ENCODE peak calls at places on chromosomes 12 and 14, in nine cellular contexts. O is mammary epithelial cell, S is MM.1S, K is RWPE1, E is uterus, P is H9, G is PC-3, B is endodermal cell, V is left ventricle myocardium inferior. F is an unnamed sample.

GRCh38 chr14:39050389-39050788 is 52.6 kb downstream of the SEC23A start:
- DNase-seq in O (peak; percentile 88), S (no peak), K (peak; percentile 48), E (no peak), P (no peak), G (peak; percentile 73), B (no peak), V (no peak), F (peak; percentile 10)

GRCh38 chr12:51269174-51270066 is 795 bp downstream of the SMAGP start:
- DNase-seq in O (peak; percentile 64), S (peak; percentile 25), K (peak; percentile 56), E (no peak), P (peak; percentile 90), G (peak; percentile 65), B (peak; percentile 97), V (peak; percentile 27), F (no peak)

GRCh38 chr12:65959452-65959851 is 135.2 kb downstream of the HMGA2 start:
- DNase-seq in O (no peak), S (no peak), K (no peak), E (no peak), P (no peak), G (no peak), B (no peak), V (no peak), F (no peak)

GRCh38 chr12:32995623-32996022 is 99.0 kb upstream of the PKP2 start:
- DNase-seq in O (peak; percentile 54), S (no peak), K (peak; percentile 20), E (no peak), P (no peak), G (peak; percentile 45), B (no peak), V (no peak), F (no peak)

GRCh38 chr12:49959570-49960473 is 1.9 kb upstream of the AQP5 start:
- DNase-seq in O (peak; percentile 58), S (no peak), K (peak; percentile 69), E (no peak), P (peak; percentile 86), G (peak; percentile 80), B (peak; percentile 86), V (no peak), F (no peak)

GRCh38 chr14:75184447-75184846 is 8.0 kb upstream of the TMED10 start:
- DNase-seq in O (peak; percentile 16), S (no peak), K (no peak), E (no peak), P (no peak), G (peak; percentile 45), B (no peak), V (no peak), F (no peak)

GRCh38 chr12:122870867-122871664 is 24.9 kb downstream of the VPS37B start:
- DNase-seq in O (no peak), S (no peak), K (no peak), E (no peak), P (no peak), G (no peak), B (peak; percentile 53), V (no peak), F (no peak)

GRCh38 chr12:72228424-72228823 is 43.7 kb upstream of the TRHDE start:
- DNase-seq in O (no peak), S (no peak), K (no peak), E (no peak), P (no peak), G (no peak), B (no peak), V (no peak), F (no peak)

GRCh38 chr12:65330341-65330740 is 51.9 kb downstream of the MSRB3 start:
- DNase-seq in O (no peak), S (no peak), K (no peak), E (no peak), P (no peak), G (no peak), B (no peak), V (no peak), F (peak; percentile 21)

GRCh38 chr12:27542628-27543027 is 18.6 kb downstream of the PPFIBP1 start:
- DNase-seq in O (peak; percentile 92), S (no peak), K (peak; percentile 67), E (no peak), P (no peak), G (no peak), B (no peak), V (no peak), F (peak; percentile 87)

GRCh38 chr14:91152499-91152898 is 38.6 kb downstream of the DGLUCY start:
- DNase-seq in O (no peak), S (no peak), K (no peak), E (no peak), P (no peak), G (no peak), B (no peak), V (no peak), F (no peak)

GRCh38 chr14:65255583-65256443 is 153.5 kb upstream of the MAX start:
- DNase-seq in O (peak; percentile 84), S (no peak), K (peak; percentile 49), E (no peak), P (peak; percentile 96), G (peak; percentile 95), B (peak; percentile 95), V (no peak), F (no peak)

GRCh38 chr14:52922656-52923055 is 28.2 kb downstream of the FERMT2 start:
- DNase-seq in O (peak; percentile 61), S (no peak), K (no peak), E (no peak), P (no peak), G (peak; percentile 84), B (no peak), V (no peak), F (no peak)

GRCh38 chr14:104870368-104871144 is 5.5 kb downstream of the CEP170B start:
- DNase-seq in O (no peak), S (no peak), K (no peak), E (no peak), P (peak; percentile 61), G (peak; percentile 20), B (peak; percentile 84), V (peak; percentile 16), F (no peak)

GRCh38 chr14:38199768-38200167 is 7.9 kb upstream of the SSTR1 start:
- DNase-seq in O (no peak), S (no peak), K (peak; percentile 24), E (no peak), P (no peak), G (peak; percentile 59), B (no peak), V (no peak), F (no peak)

GRCh38 chr12:44240186-44240585 is 404.3 kb downstream of the TMEM117 start:
- DNase-seq in O (no peak), S (no peak), K (no peak), E (no peak), P (no peak), G (no peak), B (no peak), V (no peak), F (no peak)
- H3K27ac ChIP-seq in O (no peak overlapping the region), S (no peak overlapping the region), K (no peak overlapping the region), E (no peak overlapping the region), P (no peak overlapping the region), G (no peak overlapping the region), B (no peak overlapping the region), V (no peak overlapping the region), F (no peak overlapping the region)

GRCh38 chr12:116631619-116632018 is 72.4 kb downstream of the MAP1LC3B2 start:
- DNase-seq in O (peak; percentile 11), S (no peak), K (peak; percentile 31), E (no peak), P (no peak), G (peak; percentile 32), B (no peak), V (no peak), F (no peak)

GRCh38 chr12:116630762-116631161 is 71.6 kb downstream of the MAP1LC3B2 start:
- DNase-seq in O (no peak), S (no peak), K (no peak), E (no peak), P (no peak), G (no peak), B (no peak), V (no peak), F (no peak)

GRCh38 chr12:116628989-116629388 is 69.8 kb downstream of the MAP1LC3B2 start:
- DNase-seq in O (no peak), S (no peak), K (no peak), E (no peak), P (no peak), G (no peak), B (no peak), V (no peak), F (no peak)

GRCh38 chr12:116628450-116628793 is 69.2 kb downstream of the MAP1LC3B2 start:
- DNase-seq in O (no peak), S (no peak), K (no peak), E (no peak), P (no peak), G (no peak), B (no peak), V (no peak), F (no peak)

GRCh38 chr12:116629451-116629850 is 70.3 kb downstream of the MAP1LC3B2 start:
- DNase-seq in O (no peak), S (no peak), K (no peak), E (no peak), P (no peak), G (no peak), B (no peak), V (no peak), F (no peak)
- TF ChIP-seq CTCF in O (no peak), S (no peak), K (no peak), E (no peak), P (no peak), G (no peak), B (no peak), V (no peak), F (no peak)

GRCh38 chr12:569803-570236 is 93.4 kb downstream of the NINJ2 start:
- DNase-seq in O (peak; percentile 77), S (peak; percentile 71), K (peak; percentile 88), E (peak; percentile 90), P (peak; percentile 88), G (peak; percentile 80), B (peak; percentile 97), V (peak; percentile 91), F (peak; percentile 48)
- H3K27ac ChIP-seq in O (peak overlapping the region; percentile 91), S (no peak overlapping the region), K (peak overlapping the region; percentile 99), E (peak overlapping the region; percentile 92), P (no peak overlapping the region), G (peak overlapping the region; percentile 90), B (no peak overlapping the region), V (peak overlapping the region; percentile 97), F (no peak overlapping the region)

GRCh38 chr12:117231750-117232149 is 41.5 kb upstream of the FBXO21 start:
- DNase-seq in O (no peak), S (no peak), K (no peak), E (no peak), P (no peak), G (no peak), B (peak; percentile 80), V (no peak), F (no peak)
- TF ChIP-seq CTCF in O (no peak), S (no peak), K (no peak), E (no peak), P (peak; percentile 62), G (peak; percentile 57), B (peak; percentile 71), V (no peak), F (no peak)

GRCh38 chr12:52836491-52837175 is 2.5 kb upstream of the KRT79 start:
- DNase-seq in O (no peak), S (no peak), K (no peak), E (no peak), P (peak; percentile 20), G (no peak), B (no peak), V (no peak), F (no peak)
- H3K27ac ChIP-seq in O (no peak overlapping the region), S (no peak overlapping the region), K (no peak overlapping the region), E (no peak overlapping the region), P (no peak overlapping the region), G (peak overlapping the region; percentile 63), B (no peak overlapping the region), V (no peak overlapping the region), F (peak overlapping the region; percentile 21)

F was measured in AG04450.